ENCODE peak calls at places on chromosome 5, in six cellular contexts. Z is heart right ventricle, U is fibroblast of lung, E is fibroblast of mammary gland, W is cardiac fibroblast, F is brain microvascular endothelial cell. K is an unnamed sample.

GRCh38 chr5:136094913-136095641 is 37.6 kb upstream of the SMAD5 start:
- DNase-seq in Z (no peak), U (no peak), E (no peak), W (no peak), F (no peak), K (no peak)

GRCh38 chr5:80852331-80853245 is 107.6 kb upstream of the RASGRF2 start:
- DNase-seq in Z (no peak), U (peak), E (no peak), W (no peak), F (no peak), K (no peak)

GRCh38 chr5:174409971-174410370 is 314.4 kb upstream of the MSX2 start:
- DNase-seq in Z (no peak), U (no peak), E (no peak), W (no peak), F (no peak), K (no peak)

GRCh38 chr5:112270299-112271293 is 148.5 kb downstream of the EPB41L4A start:
- DNase-seq in Z (no peak), U (no peak), E (peak), W (peak), F (no peak), K (peak)

GRCh38 chr5:134149571-134150303 is 27.0 kb downstream of the SKP1 start:
- DNase-seq in Z (no peak), U (peak), E (no peak), W (peak), F (no peak), K (no peak)

GRCh38 chr5:83718195-83718825 is 2.3 kb downstream of the HAPLN1 start:
- DNase-seq in Z (peak), U (peak), E (peak), W (peak), F (peak), K (peak)

GRCh38 chr5:119255571-119256356 is 100.1 kb upstream of the TNFAIP8 start:
- DNase-seq in Z (no peak), U (no peak), E (peak), W (no peak), F (no peak), K (no peak)

GRCh38 chr5:63127054-63127453 is 548.4 kb downstream of the LRRC70 start:
- DNase-seq in Z (no peak), U (peak), E (peak), W (peak), F (peak), K (peak)

DNA sequence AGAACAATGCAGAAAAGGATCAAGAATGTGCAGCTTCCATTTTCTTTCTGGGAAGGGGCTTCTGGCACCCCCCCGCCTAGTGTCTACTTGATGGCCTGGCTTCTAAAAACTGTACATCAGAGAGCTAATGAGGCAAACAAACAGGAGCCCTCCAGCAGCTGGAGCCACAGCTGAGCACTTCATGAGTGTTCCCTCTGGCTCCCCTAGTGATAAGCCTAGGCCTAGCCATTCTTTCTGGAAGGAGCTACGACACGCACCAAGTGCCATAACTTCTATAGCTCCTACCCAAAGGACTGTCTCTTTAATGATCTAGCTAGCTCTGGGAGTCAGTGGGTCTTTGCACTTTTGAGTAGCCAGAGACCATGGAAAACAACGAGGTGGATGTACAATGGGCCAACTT is 66.1 kb downstream of the DNAH5 start:
- DNase-seq in Z (no peak), U (no peak), E (no peak), W (no peak), F (no peak), K (no peak)
- TF ChIP-seq CTCF in Z (no peak), U (no peak), E (no peak), W (no peak), F (no peak), K (no peak)

GRCh38 chr5:177494356-177495195 is 2.8 kb downstream of the PDLIM7 start:
- DNase-seq in Z (peak), U (peak), E (peak), W (peak), F (peak), K (peak)
- H3K4me3 ChIP-seq in Z (peak), U (no peak), E (peak), W (peak), F (peak), K (peak)

GRCh38 chr5:177487975-177488374 is 9.4 kb downstream of the PDLIM7 start:
- DNase-seq in Z (no peak), U (no peak), E (no peak), W (no peak), F (no peak), K (no peak)
- TF ChIP-seq CTCF in Z (no peak), U (no peak), E (no peak), W (no peak), F (peak), K (no peak)

GRCh38 chr5:59522201-59522831 is 371.2 kb downstream of the PDE4D start:
- DNase-seq in Z (no peak), U (peak), E (no peak), W (no peak), F (no peak), K (no peak)
- H3K4me3 ChIP-seq in Z (no peak), U (no peak), E (no peak), W (no peak), F (no peak), K (no peak)

DNA sequence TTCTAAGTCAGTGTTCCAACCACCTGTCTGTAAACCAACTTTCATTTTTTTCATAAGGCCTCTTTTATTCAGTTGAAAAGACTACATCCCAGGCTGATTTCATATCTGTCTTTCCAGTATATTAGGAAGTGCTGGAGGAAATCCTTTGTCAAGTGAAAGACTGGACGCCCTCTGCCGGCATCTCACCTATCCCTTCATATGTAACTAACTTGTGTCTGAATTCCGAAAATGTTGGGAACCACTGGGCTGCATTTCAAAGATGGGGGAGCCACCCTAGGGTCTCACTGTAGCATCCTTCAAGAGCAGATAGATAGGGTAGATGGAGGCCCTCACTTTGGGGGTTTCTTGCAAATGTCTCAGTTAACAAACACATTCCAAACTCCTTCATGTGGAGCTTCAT is 569.8 kb downstream of the CTNND2 start:
- DNase-seq in Z (no peak), U (no peak), E (no peak), W (no peak), F (no peak), K (no peak)
- TF ChIP-seq CTCF in Z (no peak), U (no peak), E (no peak), W (no peak), F (no peak), K (no peak)

GRCh38 chr5:138180183-138180782 is 1.4 kb downstream of the KIF20A start:
- DNase-seq in Z (no peak), U (peak), E (peak), W (peak), F (peak), K (peak)
- H3K4me3 ChIP-seq in Z (peak), U (peak), E (peak), W (no peak), F (peak), K (peak)